ENCODE peak calls at places on chromosomes 1 and 21, in seven cellular contexts. Q is NCI-H1436 treated with DMSO at 0.1 percent for 48 hours; I is stimulated activated CD4-positive, alpha-beta T cell treated with anti-CD3 and anti-CD28 coated beads, Interleukin-4, amount 100 ng/mL, for 4 hours; U is activated CD8-positive, alpha-beta memory T cell treated with anti-CD3 and anti-CD28 coated beads for 1 hour; C is NCI-H748 treated with DMSO at 0.1 percent for 48 hours; L is Calu3; J is activated T-cell treated with anti-CD3 and anti-CD28 coated beads, Interleukin-2, amount 50 U/mL, for 72 hours. K is an unnamed sample.

GRCh38 chr1:20212685-20213331 is 26.5 kb upstream of the PLA2G2C start:
- DNase-seq in Q (peak), I (peak), U (no peak), C (peak), L (peak), J (peak), K (peak)

GRCh38 chr1:90970208-90970607 is 51.6 kb downstream of the ZNF644 start:
- DNase-seq in Q (no peak), I (no peak), U (no peak), C (no peak), L (no peak), J (no peak), K (no peak)

GRCh38 chr1:50422675-50422945 is 633 bp downstream of the DMRTA2 start:
- DNase-seq in Q (no peak), I (no peak), U (no peak), C (no peak), L (no peak), J (no peak), K (no peak)

GRCh38 chr1:17798799-17799382 is 43.8 kb downstream of the ACTL8 start:
- DNase-seq in Q (no peak), I (no peak), U (no peak), C (no peak), L (no peak), J (no peak), K (no peak)

GRCh38 chr1:30611741-30612309 is 111.6 kb downstream of the MATN1 start:
- DNase-seq in Q (no peak), I (no peak), U (no peak), C (no peak), L (no peak), J (no peak), K (no peak)

GRCh38 chr1:62306065-62306464 is 13.2 kb downstream of the KANK4 start:
- DNase-seq in Q (no peak), I (no peak), U (no peak), C (no peak), L (no peak), J (no peak), K (no peak)

GRCh38 chr1:33435096-33435820 is 4.4 kb upstream of the PHC2 start:
- DNase-seq in Q (no peak), I (no peak), U (no peak), C (no peak), L (no peak), J (no peak), K (no peak)

GRCh38 chr1:78061825-78062523 is 16.2 kb downstream of the GIPC2 start:
- DNase-seq in Q (no peak), I (no peak), U (no peak), C (no peak), L (no peak), J (no peak), K (no peak)

GRCh38 chr1:223258751-223259177 is 105.2 kb downstream of the SUSD4 start:
- DNase-seq in Q (no peak), I (no peak), U (no peak), C (no peak), L (peak), J (no peak), K (no peak)

GRCh38 chr1:9194024-9194423 is 40.5 kb upstream of the H6PD start:
- DNase-seq in Q (no peak), I (no peak), U (no peak), C (no peak), L (peak), J (no peak), K (no peak)

GRCh38 chr1:245988393-245989078 is 518.5 kb downstream of the SMYD3 start:
- DNase-seq in Q (no peak), I (no peak), U (no peak), C (no peak), L (no peak), J (no peak), K (no peak)

GRCh38 chr1:26321315-26322041 is 3.7 kb downstream of the CD52 start:
- DNase-seq in Q (no peak), I (peak), U (peak), C (peak), L (peak), J (peak), K (peak)

GRCh38 chr21:45516071-45516670 is 26.1 kb downstream of the SLC19A1 start:
- DNase-seq in Q (no peak), I (no peak), U (no peak), C (no peak), L (no peak), J (no peak), K (no peak)

GRCh38 chr1:81179239-81179638 is 621.5 kb upstream of the ADGRL2 start:
- DNase-seq in Q (no peak), I (no peak), U (no peak), C (no peak), L (peak), J (no peak), K (no peak)

GRCh38 chr1:63821650-63822049 is 47.8 kb downstream of the ROR1 start:
- DNase-seq in Q (no peak), I (no peak), U (no peak), C (no peak), L (peak), J (no peak), K (no peak)

GRCh38 chr1:57788333-57788732 is 364.5 kb upstream of the DAB1 start:
- DNase-seq in Q (no peak), I (no peak), U (no peak), C (no peak), L (no peak), J (no peak), K (no peak)

GRCh38 chr1:53722025-53722424 is 16.9 kb downstream of the GLIS1 start:
- DNase-seq in Q (no peak), I (no peak), U (no peak), C (no peak), L (no peak), J (no peak), K (no peak)

GRCh38 chr1:192635939-192636338 is at the start of gene RGS13:
- DNase-seq in Q (no peak), I (no peak), U (no peak), C (no peak), L (no peak), J (no peak), K (no peak)

GRCh38 chr1:174262747-174263241 is 103.5 kb downstream of the RABGAP1L start:
- DNase-seq in Q (no peak), I (no peak), U (no peak), C (peak), L (peak), J (peak), K (no peak)

GRCh38 chr21:46667735-46668380 is 32.4 kb downstream of the PRMT2 start:
- DNase-seq in Q (no peak), I (no peak), U (no peak), C (peak), L (peak), J (peak), K (no peak)

GRCh38 chr1:15683411-15684039 is 595 bp upstream of the PLEKHM2 start:
- DNase-seq in Q (no peak), I (no peak), U (no peak), C (no peak), L (no peak), J (no peak), K (no peak)

GRCh38 chr1:23524716-23525401 is 6.2 kb downstream of the E2F2 start:
- DNase-seq in Q (peak), I (no peak), U (no peak), C (peak), L (no peak), J (peak), K (no peak)

GRCh38 chr1:7768583-7768982 is 2.5 kb upstream of the VAMP3 start:
- DNase-seq in Q (no peak), I (no peak), U (no peak), C (no peak), L (no peak), J (no peak), K (no peak)

GRCh38 chr1:55368698-55369097 is 153.5 kb upstream of the USP24 start:
- DNase-seq in Q (no peak), I (no peak), U (no peak), C (no peak), L (no peak), J (no peak), K (no peak)

GRCh38 chr1:53306168-53306567 is 21.7 kb downstream of the LRP8 start:
- DNase-seq in Q (no peak), I (no peak), U (no peak), C (no peak), L (no peak), J (no peak), K (no peak)

GRCh38 chr1:178273707-178274410 is 180.0 kb downstream of the RASAL2 start:
- DNase-seq in Q (no peak), I (no peak), U (no peak), C (no peak), L (no peak), J (no peak), K (no peak)

GRCh38 chr1:161899091-161899490 is 124.6 kb downstream of the OLFML2B start:
- DNase-seq in Q (no peak), I (no peak), U (no peak), C (no peak), L (no peak), J (no peak), K (no peak)

GRCh38 chr1:94660994-94661393 is 119.4 kb upstream of the F3 start:
- DNase-seq in Q (no peak), I (no peak), U (no peak), C (no peak), L (no peak), J (no peak), K (no peak)

K was measured in central memory CD8-positive, alpha-beta T cell.